ENCODE peak calls at places on chromosomes 6 and 20, in seven cellular contexts. One of them, this sample, is unnamed.

GRCh38 chr6:145532361-145532760 is 203.0 kb downstream of the EPM2A start:
- DNase-seq in CD8-positive, alpha-beta T cell: no peak
- DNase-seq in cardiac muscle cell: no peak
- DNase-seq in heart right ventricle: no peak
- DNase-seq in H1: peak; percentile 45
- DNase-seq in ovary: no peak
- DNase-seq in transverse colon: no peak
- DNase-seq in this sample: no peak

GRCh38 chr6:15033850-15034203 is 212.0 kb upstream of the JARID2 start:
- DNase-seq in cardiac muscle cell: no peak
- DNase-seq in CD8-positive, alpha-beta T cell: no peak
- DNase-seq in heart right ventricle: no peak
- DNase-seq in ovary: no peak
- DNase-seq in H1: no peak
- DNase-seq in transverse colon: no peak
- DNase-seq in this sample: no peak

GRCh38 chr6:19771753-19772336 is 65.3 kb upstream of the ID4 start:
- DNase-seq in cardiac muscle cell: peak; percentile 30
- DNase-seq in ovary: no peak
- DNase-seq in CD8-positive, alpha-beta T cell: no peak
- DNase-seq in transverse colon: no peak
- DNase-seq in H1: no peak
- DNase-seq in heart right ventricle: no peak
- DNase-seq in this sample: no peak

GRCh38 chr20:4383966-4384365 is 337.7 kb upstream of the PRND start:
- DNase-seq in CD8-positive, alpha-beta T cell: no peak
- DNase-seq in transverse colon: no peak
- DNase-seq in ovary: no peak
- DNase-seq in H1: no peak
- DNase-seq in cardiac muscle cell: peak; percentile 32
- DNase-seq in heart right ventricle: no peak
- DNase-seq in this sample: no peak

GRCh38 chr20:3973705-3974104 is 41.7 kb downstream of the RNF24 start:
- DNase-seq in H1: no peak
- DNase-seq in ovary: no peak
- DNase-seq in heart right ventricle: no peak
- DNase-seq in transverse colon: no peak
- DNase-seq in cardiac muscle cell: no peak
- DNase-seq in CD8-positive, alpha-beta T cell: no peak
- DNase-seq in this sample: no peak

GRCh38 chr6:30887901-30888300 is 3.6 kb downstream of the DDR1 start:
- DNase-seq in CD8-positive, alpha-beta T cell: no peak
- DNase-seq in transverse colon: no peak
- DNase-seq in cardiac muscle cell: no peak
- DNase-seq in ovary: no peak
- DNase-seq in H1: no peak
- DNase-seq in heart right ventricle: no peak
- DNase-seq in this sample: no peak

GRCh38 chr6:138805431-138805830 is 9.5 kb downstream of the ECT2L start:
- DNase-seq in CD8-positive, alpha-beta T cell: no peak
- DNase-seq in ovary: no peak
- DNase-seq in heart right ventricle: peak; percentile 51
- DNase-seq in transverse colon: no peak
- DNase-seq in cardiac muscle cell: peak; percentile 54
- DNase-seq in H1: no peak
- DNase-seq in this sample: no peak

GRCh38 chr6:167547751-167548150 is 222.9 kb downstream of the TTLL2 start:
- DNase-seq in heart right ventricle: no peak
- DNase-seq in transverse colon: no peak
- DNase-seq in H1: no peak
- DNase-seq in ovary: no peak
- DNase-seq in cardiac muscle cell: peak; percentile 87
- DNase-seq in CD8-positive, alpha-beta T cell: no peak
- DNase-seq in this sample: no peak

GRCh38 chr6:33696538-33697518 is 14.7 kb downstream of the UQCC2 start:
- DNase-seq in ovary: peak; percentile 47
- DNase-seq in CD8-positive, alpha-beta T cell: peak; percentile 39
- DNase-seq in transverse colon: no peak
- DNase-seq in heart right ventricle: peak; percentile 76
- DNase-seq in cardiac muscle cell: peak; percentile 88
- DNase-seq in H1: no peak
- DNase-seq in this sample: no peak

GRCh38 chr6:28768187-28768913 is 155.4 kb downstream of the TRIM27 start:
- DNase-seq in cardiac muscle cell: no peak
- DNase-seq in transverse colon: no peak
- DNase-seq in ovary: no peak
- DNase-seq in CD8-positive, alpha-beta T cell: no peak
- DNase-seq in H1: no peak
- DNase-seq in heart right ventricle: no peak
- DNase-seq in this sample: no peak

GRCh38 chr6:28770732-28771131 is 153.1 kb downstream of the TRIM27 start:
- DNase-seq in ovary: no peak
- DNase-seq in heart right ventricle: no peak
- DNase-seq in H1: no peak
- DNase-seq in CD8-positive, alpha-beta T cell: no peak
- DNase-seq in transverse colon: no peak
- DNase-seq in cardiac muscle cell: no peak
- DNase-seq in this sample: no peak

GRCh38 chr6:28767691-28768090 is 156.1 kb downstream of the TRIM27 start:
- DNase-seq in ovary: no peak
- DNase-seq in H1: no peak
- DNase-seq in cardiac muscle cell: no peak
- DNase-seq in heart right ventricle: no peak
- DNase-seq in CD8-positive, alpha-beta T cell: no peak
- DNase-seq in transverse colon: no peak
- DNase-seq in this sample: no peak

GRCh38 chr6:28771401-28772267 is 152.2 kb downstream of the TRIM27 start:
- DNase-seq in heart right ventricle: no peak
- DNase-seq in cardiac muscle cell: no peak
- DNase-seq in CD8-positive, alpha-beta T cell: no peak
- DNase-seq in H1: peak; percentile 89
- DNase-seq in transverse colon: no peak
- DNase-seq in ovary: no peak
- DNase-seq in this sample: no peak

DNA sequence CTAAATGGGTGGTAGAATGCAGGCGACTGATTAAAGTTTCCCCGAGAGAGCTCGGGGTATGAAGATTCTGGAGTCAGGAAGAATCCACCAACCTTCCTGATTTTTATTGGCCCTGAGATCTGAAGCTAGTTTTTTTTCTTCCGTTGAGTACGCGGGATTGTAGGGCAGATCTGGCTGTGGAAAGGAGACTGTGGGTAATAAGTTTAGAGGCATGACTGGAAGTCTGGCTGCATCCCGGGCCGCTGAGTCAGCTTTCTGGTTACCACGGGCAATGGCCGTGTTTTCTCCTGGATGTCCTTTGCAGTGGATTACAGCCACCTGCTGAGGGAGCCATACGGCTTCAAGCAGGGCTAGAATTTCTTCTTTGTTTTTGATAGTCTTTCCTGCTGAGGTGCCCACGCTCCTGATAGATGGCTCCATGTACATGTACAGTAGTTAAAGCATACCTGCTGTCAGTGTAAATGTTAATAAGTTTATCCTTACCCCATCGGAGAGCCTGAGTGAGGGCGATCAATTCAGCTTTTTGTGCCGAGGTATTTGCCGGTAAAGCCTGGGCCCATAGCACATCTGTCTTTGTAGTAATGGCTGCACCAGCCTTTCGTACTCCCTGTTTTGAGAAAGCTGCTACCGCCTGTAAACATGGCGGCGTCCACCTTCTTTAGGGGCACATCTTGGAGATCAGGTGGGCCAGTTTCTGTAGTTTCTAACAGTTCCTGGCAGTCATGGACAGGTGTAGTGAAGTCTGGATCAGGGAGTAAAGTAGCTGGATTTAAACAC is 154.0 kb downstream of the TRIM27 start:
- DNase-seq in ovary: no peak
- DNase-seq in CD8-positive, alpha-beta T cell: no peak
- DNase-seq in transverse colon: no peak
- DNase-seq in cardiac muscle cell: peak; percentile 45
- DNase-seq in heart right ventricle: no peak
- DNase-seq in H1: no peak
- DNase-seq in this sample: no peak
- H3K4me1 ChIP-seq in ovary: no peaks in the 10 kb centered on the region
- H3K4me1 ChIP-seq in CD8-positive, alpha-beta T cell: no peaks in the 10 kb centered on the region
- H3K4me1 ChIP-seq in transverse colon: no peaks in the 10 kb centered on the region
- H3K4me1 ChIP-seq in cardiac muscle cell: peaks cover 18% of the 10 kb centered on the region
- H3K4me1 ChIP-seq in heart right ventricle: no peaks in the 10 kb centered on the region
- H3K4me1 ChIP-seq in H1: peaks cover 51% of the 10 kb centered on the region
- H3K4me1 ChIP-seq in this sample: peaks cover 1% of the 10 kb centered on the region

GRCh38 chr20:35007413-35007812 is 51.7 kb downstream of the MYH7B start:
- DNase-seq in CD8-positive, alpha-beta T cell: no peak
- DNase-seq in transverse colon: peak; percentile 2
- DNase-seq in heart right ventricle: no peak
- DNase-seq in ovary: peak; percentile 5
- DNase-seq in H1: no peak
- DNase-seq in cardiac muscle cell: no peak
- DNase-seq in this sample: no peak

GRCh38 chr20:35006009-35006408 is 50.3 kb downstream of the MYH7B start:
- DNase-seq in H1: no peak
- DNase-seq in transverse colon: peak; percentile 3
- DNase-seq in cardiac muscle cell: no peak
- DNase-seq in heart right ventricle: no peak
- DNase-seq in CD8-positive, alpha-beta T cell: no peak
- DNase-seq in ovary: peak; percentile 21
- DNase-seq in this sample: no peak

GRCh38 chr20:35005463-35005961 is 49.8 kb downstream of the MYH7B start:
- DNase-seq in H1: no peak
- DNase-seq in CD8-positive, alpha-beta T cell: no peak
- DNase-seq in cardiac muscle cell: no peak
- DNase-seq in transverse colon: peak; percentile 1
- DNase-seq in heart right ventricle: no peak
- DNase-seq in ovary: peak; percentile 13
- DNase-seq in this sample: no peak

GRCh38 chr20:35007891-35008290 is 52.2 kb downstream of the MYH7B start:
- DNase-seq in transverse colon: peak; percentile 5
- DNase-seq in CD8-positive, alpha-beta T cell: no peak
- DNase-seq in cardiac muscle cell: no peak
- DNase-seq in H1: no peak
- DNase-seq in ovary: peak; percentile 13
- DNase-seq in heart right ventricle: no peak
- DNase-seq in this sample: no peak

GRCh38 chr20:35006531-35006971 is 50.9 kb downstream of the MYH7B start:
- DNase-seq in heart right ventricle: no peak
- DNase-seq in transverse colon: peak; percentile 1
- DNase-seq in cardiac muscle cell: no peak
- DNase-seq in H1: no peak
- DNase-seq in CD8-positive, alpha-beta T cell: no peak
- DNase-seq in ovary: peak; percentile 6
- DNase-seq in this sample: no peak
- H3K36me3 ChIP-seq in heart right ventricle: peaks cover 100% of the 10 kb centered on the region
- H3K36me3 ChIP-seq in transverse colon: peaks cover 83% of the 10 kb centered on the region
- H3K36me3 ChIP-seq in cardiac muscle cell: peaks cover 33% of the 10 kb centered on the region
- H3K36me3 ChIP-seq in H1: peaks cover 88% of the 10 kb centered on the region
- H3K36me3 ChIP-seq in CD8-positive, alpha-beta T cell: peaks cover 83% of the 10 kb centered on the region
- H3K36me3 ChIP-seq in ovary: no peaks in the 10 kb centered on the region
- H3K36me3 ChIP-seq in this sample: peaks cover 66% of the 10 kb centered on the region

GRCh38 chr20:2599265-2600060 is 53.0 kb upstream of the NOP56 start:
- DNase-seq in CD8-positive, alpha-beta T cell: no peak
- DNase-seq in transverse colon: peak; percentile 33
- DNase-seq in heart right ventricle: no peak
- DNase-seq in H1: no peak
- DNase-seq in cardiac muscle cell: peak; percentile 3
- DNase-seq in ovary: no peak
- DNase-seq in this sample: peak; percentile 5
- H3K27ac ChIP-seq in CD8-positive, alpha-beta T cell: no peak overlapping the region
- H3K27ac ChIP-seq in transverse colon: peak overlapping the region; percentile 74
- H3K27ac ChIP-seq in heart right ventricle: no peak overlapping the region
- H3K27ac ChIP-seq in H1: no peak overlapping the region
- H3K27ac ChIP-seq in cardiac muscle cell: no peak overlapping the region
- H3K27ac ChIP-seq in ovary: no peak overlapping the region
- H3K27ac ChIP-seq in this sample: no peak overlapping the region

GRCh38 chr20:43189614-43190331 is at the start of gene PTPRT:
- DNase-seq in ovary: no peak
- DNase-seq in CD8-positive, alpha-beta T cell: no peak
- DNase-seq in transverse colon: no peak
- DNase-seq in cardiac muscle cell: no peak
- DNase-seq in heart right ventricle: no peak
- DNase-seq in H1: peak; percentile 71
- DNase-seq in this sample: no peak

GRCh38 chr20:43188861-43189613 is 669 bp downstream of the PTPRT start:
- DNase-seq in CD8-positive, alpha-beta T cell: no peak
- DNase-seq in transverse colon: no peak
- DNase-seq in H1: peak; percentile 63
- DNase-seq in cardiac muscle cell: no peak
- DNase-seq in heart right ventricle: no peak
- DNase-seq in ovary: no peak
- DNase-seq in this sample: no peak

GRCh38 chr20:43191143-43191542 is 1.4 kb upstream of the PTPRT start:
- DNase-seq in heart right ventricle: no peak
- DNase-seq in CD8-positive, alpha-beta T cell: no peak
- DNase-seq in H1: no peak
- DNase-seq in transverse colon: no peak
- DNase-seq in ovary: no peak
- DNase-seq in cardiac muscle cell: no peak
- DNase-seq in this sample: no peak

GRCh38 chr20:43191946-43192847 is 2.5 kb upstream of the PTPRT start:
- DNase-seq in heart right ventricle: peak; percentile 5
- DNase-seq in CD8-positive, alpha-beta T cell: no peak
- DNase-seq in H1: peak; percentile 83
- DNase-seq in cardiac muscle cell: peak; percentile 6
- DNase-seq in ovary: no peak
- DNase-seq in transverse colon: no peak
- DNase-seq in this sample: peak; percentile 41

GRCh38 chr20:43190332-43190953 is 737 bp upstream of the PTPRT start:
- DNase-seq in H1: peak; percentile 54
- DNase-seq in heart right ventricle: no peak
- DNase-seq in CD8-positive, alpha-beta T cell: no peak
- DNase-seq in ovary: no peak
- DNase-seq in transverse colon: no peak
- DNase-seq in cardiac muscle cell: no peak
- DNase-seq in this sample: no peak
- H3K4me1 ChIP-seq in H1: peaks cover 4% of the 10 kb centered on the region
- H3K4me1 ChIP-seq in heart right ventricle: peaks cover 17% of the 10 kb centered on the region
- H3K4me1 ChIP-seq in CD8-positive, alpha-beta T cell: peaks cover 6% of the 10 kb centered on the region
- H3K4me1 ChIP-seq in ovary: no peaks in the 10 kb centered on the region
- H3K4me1 ChIP-seq in transverse colon: no peaks in the 10 kb centered on the region
- H3K4me1 ChIP-seq in cardiac muscle cell: peaks cover 6% of the 10 kb centered on the region
- H3K4me1 ChIP-seq in this sample: peaks cover 3% of the 10 kb centered on the region

GRCh38 chr6:36118550-36119107 is 11.7 kb upstream of the MAPK13 start:
- DNase-seq in H1: no peak
- DNase-seq in ovary: no peak
- DNase-seq in heart right ventricle: no peak
- DNase-seq in cardiac muscle cell: no peak
- DNase-seq in transverse colon: peak; percentile 51
- DNase-seq in CD8-positive, alpha-beta T cell: peak; percentile 78
- DNase-seq in this sample: no peak
- H3K36me3 ChIP-seq in H1: no peaks in the 10 kb centered on the region
- H3K36me3 ChIP-seq in ovary: no peaks in the 10 kb centered on the region
- H3K36me3 ChIP-seq in heart right ventricle: peaks cover 20% of the 10 kb centered on the region
- H3K36me3 ChIP-seq in cardiac muscle cell: no peaks in the 10 kb centered on the region
- H3K36me3 ChIP-seq in transverse colon: peaks cover 3% of the 10 kb centered on the region
- H3K36me3 ChIP-seq in CD8-positive, alpha-beta T cell: no peaks in the 10 kb centered on the region
- H3K36me3 ChIP-seq in this sample: no peaks in the 10 kb centered on the region